ENCODE peak calls at places on chromosomes 11 and 22, in four cellular contexts. I, G, L and O are unnamed samples.

GRCh38 chr11:113632981-113633380 is 73.1 kb downstream of the TMPRSS5 start:
- DNase-seq in I (no peak), G (no peak), L (no peak), O (no peak)

GRCh38 chr22:47773635-47774034 is 1011.2 kb downstream of the TBC1D22A start:
- DNase-seq in I (no peak), G (no peak), L (no peak), O (no peak)

GRCh38 chr11:19651654-19652053 is 61.0 kb upstream of the NAV2 start:
- DNase-seq in I (no peak), G (no peak), L (no peak), O (no peak)

GRCh38 chr22:48567213-48567975 is 1260.3 kb downstream of the BRD1 start:
- DNase-seq in I (no peak), G (no peak), L (no peak), O (no peak)

GRCh38 chr11:116948375-116948774 is 111.0 kb upstream of the APOA1 start:
- DNase-seq in I (no peak), G (peak; percentile 34), L (no peak), O (no peak)

GRCh38 chr22:40312050-40312449 is 34.2 kb upstream of the ADSL start:
- DNase-seq in I (no peak), G (no peak), L (no peak), O (no peak)

GRCh38 chr22:28328751-28329150 is 350.9 kb downstream of the TTC28 start:
- DNase-seq in I (no peak), G (no peak), L (no peak), O (no peak)

GRCh38 chr22:29626497-29627195 is 23.2 kb downstream of the NF2 start:
- DNase-seq in I (no peak), G (no peak), L (no peak), O (no peak)

GRCh38 chr11:34302046-34302921 is 55.5 kb downstream of the ABTB2 start:
- DNase-seq in I (no peak), G (no peak), L (no peak), O (no peak)

GRCh38 chr11:8261316-8261715 is 2.4 kb downstream of the LMO1 start:
- DNase-seq in I (no peak), G (no peak), L (peak; percentile 37), O (no peak)

GRCh38 chr22:21632237-21632895 is at the start of gene CCDC116:
- DNase-seq in I (peak; percentile 100), G (peak; percentile 44), L (no peak), O (peak; percentile 44)

GRCh38 chr11:65879622-65880021 is at the start of gene CTSW:
- DNase-seq in I (no peak), G (no peak), L (no peak), O (no peak)

GRCh38 chr11:117316197-117316961 is at the start of gene BACE1:
- DNase-seq in I (no peak), G (peak; percentile 68), L (peak; percentile 92), O (no peak)

GRCh38 chr11:58039589-58039988 is 8.8 kb downstream of the OR6Q1 start:
- DNase-seq in I (no peak), G (no peak), L (no peak), O (no peak)

GRCh38 chr11:57568330-57568766 is 876 bp upstream of the UBE2L6 start:
- DNase-seq in I (no peak), G (no peak), L (peak; percentile 90), O (no peak)

GRCh38 chr11:117295438-117296137 is 4.4 kb downstream of the BACE1-AS start:
- DNase-seq in I (no peak), G (no peak), L (no peak), O (no peak)

GRCh38 chr11:64152841-64153691 is 12.8 kb downstream of the MACROD1 start:
- DNase-seq in I (peak; percentile 94), G (peak; percentile 71), L (peak; percentile 81), O (peak; percentile 96)

GRCh38 chr22:36386351-36386899 is 1.3 kb downstream of the MYH9 start:
- DNase-seq in I (no peak), G (peak; percentile 69), L (no peak), O (no peak)

GRCh38 chr11:63893355-63893754 is 23.6 kb downstream of the RCOR2 start:
- DNase-seq in I (no peak), G (no peak), L (no peak), O (no peak)

GRCh38 chr11:27248430-27249207 is 114.4 kb downstream of the CCDC34 start:
- DNase-seq in I (no peak), G (no peak), L (no peak), O (no peak)

GRCh38 chr11:17741487-17741886 is 6.9 kb downstream of the KCNC1 start:
- DNase-seq in I (no peak), G (no peak), L (peak; percentile 40), O (no peak)

GRCh38 chr22:50630376-50630775 is 2.4 kb upstream of the ARSA start:
- DNase-seq in I (no peak), G (no peak), L (no peak), O (no peak)

GRCh38 chr11:113350646-113351045 is 36.3 kb downstream of the TTC12 start:
- DNase-seq in I (no peak), G (no peak), L (no peak), O (no peak)

GRCh38 chr11:19963697-19964340 is 196.5 kb downstream of the DBX1 start:
- DNase-seq in I (no peak), G (no peak), L (no peak), O (no peak)

GRCh38 chr11:5690736-5691135 is 1.1 kb downstream of the TRIM22 start:
- DNase-seq in I (no peak), G (no peak), L (no peak), O (no peak)
- TF ChIP-seq POLR2AphosphoS5 in I (no peak), G (no peak), L (no peak), O (no peak)

DNA sequence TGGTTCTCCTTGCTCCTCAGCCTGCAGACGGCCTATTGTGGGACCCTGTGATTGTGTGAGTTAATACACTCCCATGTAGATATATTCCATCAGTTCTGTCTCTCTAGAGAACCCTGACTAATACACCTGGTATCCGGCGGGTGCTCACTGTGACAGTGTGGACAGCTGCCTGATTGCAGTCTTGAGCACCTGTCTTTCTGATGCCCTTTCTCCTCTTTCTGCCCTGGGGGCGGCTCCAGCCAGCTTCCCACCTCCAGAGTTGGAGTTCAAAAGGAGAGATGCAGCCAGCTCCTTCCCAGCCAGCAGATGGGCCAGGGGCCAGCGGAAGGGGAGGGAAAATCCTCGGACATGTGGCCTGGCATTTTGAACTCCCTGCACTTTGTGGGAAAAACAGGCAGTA is 15.0 kb downstream of the SMIM38 start:
- DNase-seq in I (no peak), G (no peak), L (no peak), O (no peak)
- TF ChIP-seq POLR2AphosphoS5 in I (no peak), G (no peak), L (no peak), O (no peak)

DNA sequence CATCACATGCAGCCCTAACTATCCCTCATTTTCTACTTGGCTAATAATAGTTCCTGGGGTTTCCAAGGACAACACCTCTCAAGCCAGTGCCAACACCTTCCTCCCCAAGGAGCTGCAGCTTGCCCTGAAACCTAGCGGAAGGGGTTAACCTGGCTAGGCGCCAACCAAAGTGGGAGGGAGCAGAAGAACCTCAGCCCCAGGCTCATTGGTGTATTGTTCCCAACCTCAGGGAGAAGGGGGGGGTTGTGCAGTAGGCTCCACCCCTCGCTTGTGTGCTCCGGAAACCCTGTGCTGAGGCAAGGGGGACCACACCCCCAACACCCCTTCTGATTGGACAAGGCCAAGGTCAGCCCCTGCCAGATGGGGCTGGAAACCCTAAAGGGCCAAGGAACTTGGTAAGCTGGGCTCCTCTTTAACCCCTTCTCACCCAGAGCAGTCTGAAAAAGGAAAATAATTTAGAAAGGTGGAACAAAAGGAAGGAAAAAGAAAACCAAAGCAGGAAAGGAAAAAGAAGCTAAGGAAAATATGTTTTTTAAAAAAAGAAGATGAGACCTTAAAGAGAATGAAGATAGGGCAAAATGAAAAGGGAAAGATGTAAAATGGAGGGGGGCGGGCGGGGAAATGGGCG is 2.5 kb downstream of the MTA2 start:
- DNase-seq in I (peak; percentile 95), G (peak; percentile 94), L (peak; percentile 99), O (peak; percentile 92)
- TF ChIP-seq POLR2AphosphoS5 in I (peak; percentile 56), G (peak; percentile 49), L (no peak), O (peak; percentile 69)

DNA sequence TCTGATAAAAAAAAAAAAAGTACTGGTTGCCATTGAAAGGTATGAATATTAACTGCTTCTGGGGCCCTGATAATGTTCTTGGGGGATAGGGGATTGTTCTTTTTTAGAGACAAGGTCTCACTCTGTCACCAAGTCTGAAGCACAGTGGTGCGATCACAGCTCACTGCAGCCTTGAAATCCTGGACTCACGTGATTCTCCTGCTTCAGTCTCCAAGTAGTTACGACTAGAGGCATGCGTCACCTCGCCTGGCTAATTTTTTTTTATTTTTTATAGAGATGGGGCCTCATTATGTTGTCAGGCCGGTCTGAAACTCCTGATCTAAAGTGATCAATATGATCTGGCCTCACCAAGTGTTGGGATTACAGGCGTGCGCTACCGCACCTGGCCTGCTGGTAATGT is 63.5 kb downstream of the FCHSD2 start:
- DNase-seq in I (no peak), G (no peak), L (no peak), O (no peak)
- TF ChIP-seq POLR2AphosphoS5 in I (no peak), G (no peak), L (no peak), O (no peak)

GRCh38 chr11:115623021-115623451 is 118.8 kb upstream of the CADM1 start:
- DNase-seq in I (no peak), G (peak; percentile 59), L (peak; percentile 89), O (no peak)
- TF ChIP-seq POLR2AphosphoS5 in I (no peak), G (peak; percentile 64), L (no peak), O (no peak)

DNA sequence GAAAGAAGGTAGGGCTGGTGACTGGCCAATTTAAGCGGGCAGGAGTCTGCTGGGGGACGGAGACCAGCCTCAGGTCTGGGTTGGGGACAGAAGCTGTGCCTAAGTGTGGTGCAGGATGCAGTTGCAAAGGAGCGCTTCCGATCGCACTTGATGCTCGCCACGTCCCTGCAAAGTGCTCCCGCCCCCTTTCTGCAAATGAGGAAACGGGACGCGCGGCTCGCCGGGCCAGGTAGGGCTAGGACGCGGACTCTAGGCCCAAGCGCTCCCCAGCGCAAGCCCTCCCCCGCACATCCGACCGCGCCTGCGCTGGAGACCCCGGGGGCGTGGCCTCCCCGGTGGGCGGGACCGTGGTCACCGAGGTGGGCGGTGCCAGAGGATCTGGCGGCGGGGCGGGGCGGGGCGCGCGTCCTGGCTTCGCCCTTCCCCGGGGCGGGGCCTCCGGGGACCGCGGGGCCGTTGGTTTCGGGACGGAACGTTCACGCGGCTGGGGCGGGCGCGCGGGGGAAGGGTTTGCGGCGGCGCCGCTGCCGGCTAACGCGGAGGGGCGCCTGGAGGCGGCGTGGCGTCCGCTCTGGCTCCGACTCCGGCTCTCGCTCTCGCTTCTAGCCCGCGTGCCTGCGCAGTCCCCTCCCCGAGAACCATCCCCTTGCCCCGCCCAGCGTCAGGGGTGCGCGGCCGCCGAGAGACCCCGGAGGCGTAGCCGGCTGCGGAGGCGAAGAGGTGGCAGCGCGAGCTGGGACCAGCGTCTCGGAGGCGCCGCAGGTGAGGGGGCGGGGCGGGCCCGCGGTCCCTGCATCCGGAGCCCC is at the start of gene FAM118A:
- DNase-seq in I (peak; percentile 92), G (peak; percentile 97), L (peak; percentile 96), O (peak; percentile 95)
- TF ChIP-seq POLR2AphosphoS5 in I (peak; percentile 55), G (peak; percentile 66), L (peak; percentile 54), O (peak; percentile 74)

GRCh38 chr11:100631316-100631715 is 55.8 kb upstream of the ARHGAP42 start:
- DNase-seq in I (no peak), G (no peak), L (no peak), O (no peak)
- TF ChIP-seq POLR2AphosphoS5 in I (no peak), G (no peak), L (no peak), O (no peak)

DNA sequence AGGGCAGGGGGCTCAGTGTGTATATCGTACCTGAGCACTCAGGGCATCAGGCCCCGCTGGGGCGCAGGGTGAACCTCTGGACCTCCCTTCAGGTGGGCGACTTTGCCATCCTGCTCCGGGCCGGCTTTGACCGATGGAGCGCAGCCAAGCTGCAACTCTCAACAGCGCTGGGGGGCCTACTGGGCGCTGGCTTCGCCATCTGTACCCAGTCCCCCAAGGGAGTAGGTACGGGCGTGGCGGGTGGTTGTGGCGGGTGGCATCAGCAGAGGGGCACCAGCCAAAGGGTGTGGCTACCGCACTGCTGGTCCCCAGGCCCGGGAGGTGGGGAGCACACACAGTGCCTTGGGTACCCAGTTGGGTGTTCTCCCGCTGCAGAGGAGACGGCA is 6.3 kb downstream of the SLC39A13 start:
- DNase-seq in I (no peak), G (no peak), L (peak; percentile 65), O (no peak)
- TF ChIP-seq POLR2AphosphoS5 in I (no peak), G (no peak), L (no peak), O (no peak)